ENCODE peak calls at places on chromosomes 4 and X, in four cellular contexts. E, Q, F and U are unnamed samples.

GRCh38 chr4:15651682-15652081 is 3.5 kb downstream of the FBXL5 start:
- DNase-seq in E (peak; percentile 36), Q (no peak), F (no peak), U (no peak)

GRCh38 chr4:75432683-75433082 is 81.5 kb downstream of the RCHY1 start:
- DNase-seq in F (peak; percentile 73), E (peak; percentile 33), Q (peak; percentile 25), U (peak; percentile 35)

GRCh38 chr4:135838889-135839288 is 1637.3 kb upstream of the PABPC4L start:
- DNase-seq in F (peak; percentile 79), E (no peak), Q (peak; percentile 53), U (peak; percentile 87)

GRCh38 chr4:87044511-87045369 is 109.9 kb downstream of the AFF1 start:
- DNase-seq in E (no peak), Q (no peak), F (no peak), U (no peak)

GRCh38 chrX:73581002-73581628 is 18.1 kb downstream of the CHIC1 start:
- DNase-seq in Q (no peak), F (no peak), E (peak; percentile 55), U (peak; percentile 10)

GRCh38 chr4:169042608-169043007 is 32.6 kb upstream of the CBR4 start:
- DNase-seq in Q (no peak), E (no peak), F (no peak), U (no peak)

GRCh38 chr4:4541040-4541631 is 712 bp downstream of the STX18 start:
- DNase-seq in Q (peak; percentile 82), F (no peak), E (peak; percentile 78), U (peak; percentile 72)

GRCh38 chrX:40570346-40571093 is 10.2 kb upstream of the ATP6AP2 start:
- DNase-seq in F (peak; percentile 75), Q (no peak), E (no peak), U (no peak)

GRCh38 chr4:169899295-169899694 is 126.9 kb downstream of the MFAP3L start:
- DNase-seq in Q (peak; percentile 25), F (no peak), E (no peak), U (peak; percentile 4)

GRCh38 chr4:146329042-146329716 is 114.8 kb downstream of the REELD1 start:
- DNase-seq in Q (peak; percentile 71), E (peak; percentile 61), F (no peak), U (peak; percentile 84)

GRCh38 chr4:53507671-53508286 is 83.5 kb downstream of the LNX1 start:
- DNase-seq in Q (no peak), F (no peak), E (peak; percentile 28), U (peak; percentile 91)

GRCh38 chr4:123783091-123783765 is 386.6 kb downstream of the SPRY1 start:
- DNase-seq in Q (no peak), F (no peak), E (peak; percentile 34), U (no peak)

GRCh38 chr4:77232653-77233052 is 75.6 kb downstream of the CCNG2 start:
- DNase-seq in F (no peak), Q (peak; percentile 70), E (no peak), U (peak; percentile 14)

GRCh38 chrX:100207331-100208024 is 202.6 kb downstream of the PCDH19 start:
- DNase-seq in F (peak; percentile 38), Q (no peak), E (no peak), U (no peak)

GRCh38 chr4:163110442-163110841 is 56.2 kb downstream of the NAF1 start:
- DNase-seq in F (no peak), Q (no peak), E (no peak), U (no peak)

DNA sequence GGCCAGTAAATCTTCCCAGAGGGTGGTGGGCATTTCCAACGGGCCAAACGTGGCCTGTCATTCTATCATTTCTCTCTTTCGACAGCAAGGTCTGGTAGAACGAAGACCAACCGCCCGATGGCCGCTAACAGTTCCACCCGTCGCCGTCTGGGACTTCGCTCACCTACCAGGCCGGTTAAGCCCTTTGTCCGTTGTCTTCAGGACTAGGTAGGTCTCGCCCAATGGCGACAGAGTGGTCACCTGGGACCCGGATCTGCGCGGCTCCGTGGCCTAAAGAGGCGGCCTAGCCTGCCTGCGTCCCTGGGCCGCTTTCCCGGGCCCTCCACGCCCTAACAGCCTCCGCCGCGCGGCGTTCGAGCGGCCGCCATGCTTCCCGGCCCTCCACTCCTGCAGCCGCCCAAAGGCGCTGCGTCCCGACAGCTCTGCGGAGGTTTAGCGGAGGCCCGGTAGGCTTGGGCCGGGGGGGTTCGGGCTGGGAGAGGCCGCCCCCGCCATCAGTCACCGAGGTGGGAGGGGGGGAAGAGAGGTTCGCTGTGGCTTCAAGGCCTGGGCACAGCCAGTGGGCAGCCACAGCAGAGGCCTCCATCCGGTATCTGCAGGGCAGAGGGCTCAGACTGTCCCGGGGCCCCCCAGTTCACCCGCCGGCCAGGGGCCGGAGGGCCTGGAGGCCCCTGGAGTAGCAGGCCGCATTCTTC is 194.0 kb upstream of the BRWD3 start:
- DNase-seq in E (no peak), Q (no peak), F (no peak), U (no peak)
- H3K4me3 ChIP-seq in E (no peak overlapping the region), Q (no peak overlapping the region), F (no peak overlapping the region), U (no peak overlapping the region)

DNA sequence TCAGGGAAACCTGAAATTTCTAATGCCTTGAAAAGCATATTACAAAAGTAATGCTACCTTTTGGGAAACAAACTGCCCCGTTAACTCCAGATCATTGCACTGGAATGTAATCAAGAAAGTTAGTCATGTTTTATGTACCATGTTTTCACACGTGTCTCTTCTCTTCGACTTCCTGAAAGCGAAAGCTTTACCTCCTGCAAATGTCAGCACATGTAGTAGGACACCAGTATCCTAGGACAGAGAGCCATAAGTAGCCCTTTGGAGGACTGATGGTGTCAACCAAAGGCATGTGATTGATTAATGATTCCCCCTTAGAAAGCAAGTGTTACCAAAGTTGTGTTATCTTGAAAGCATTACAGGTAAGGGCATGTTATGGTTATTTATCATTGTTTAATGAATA is 8.8 kb upstream of the MND1 start:
- DNase-seq in Q (peak; percentile 76), E (peak; percentile 64), F (no peak), U (peak; percentile 24)
- TF ChIP-seq CTCF in Q (no peak), E (no peak), F (no peak), U (no peak)

GRCh38 chrX:65750674-65751469 is 83.4 kb downstream of the MSN start:
- DNase-seq in F (no peak), Q (no peak), E (no peak), U (no peak)
- H3K4me3 ChIP-seq in F (no peak overlapping the region), Q (no peak overlapping the region), E (no peak overlapping the region), U (no peak overlapping the region)

GRCh38 chr4:8697826-8698225 is 105.3 kb downstream of the CPZ start:
- DNase-seq in F (peak; percentile 17), E (no peak), Q (no peak), U (no peak)
- TF ChIP-seq CTCF in F (no peak), E (no peak), Q (no peak), U (no peak)

DNA sequence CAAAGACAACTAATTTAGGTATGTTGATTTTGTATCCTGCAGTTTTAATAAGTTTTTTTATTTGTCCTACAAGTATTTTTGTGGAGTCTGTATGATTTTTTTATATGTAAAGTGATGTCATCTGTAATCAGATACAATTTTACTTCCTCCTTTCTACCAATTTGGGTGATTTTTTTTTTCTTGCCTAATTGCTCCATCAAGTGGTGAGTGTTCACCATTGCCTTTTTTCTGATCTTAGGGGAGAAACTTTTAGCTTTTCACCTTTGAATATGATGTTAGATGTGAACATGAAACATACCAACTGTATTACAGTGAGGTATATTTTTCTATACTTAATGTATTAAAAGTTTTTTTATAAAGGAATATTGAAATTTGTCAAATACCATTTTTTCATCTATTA is 362.3 kb downstream of the PABPC4L start:
- DNase-seq in E (peak; percentile 11), F (no peak), Q (peak; percentile 19), U (peak; percentile 28)
- H3K4me3 ChIP-seq in E (no peak overlapping the region), F (no peak overlapping the region), Q (no peak overlapping the region), U (no peak overlapping the region)